ENCODE peak calls at places on chromosomes 4 and X, in four cellular contexts. U is CD8-positive, alpha-beta T cell; B is heart left ventricle; M is fibroblast of lung. D is an unnamed sample.

GRCh38 chr4:152415980-152416379 is 119.9 kb downstream of the FBXW7 start:
- DNase-seq in M (peak; percentile 18), U (no peak), B (no peak), D (peak; percentile 17)

GRCh38 chr4:71692963-71693362 is 90.9 kb downstream of the GC start:
- DNase-seq in B (no peak), U (no peak), M (no peak), D (no peak)

GRCh38 chr4:139028191-139028661 is 12.6 kb downstream of the NOCT start:
- DNase-seq in M (peak; percentile 28), B (peak; percentile 93), U (no peak), D (no peak)

GRCh38 chr4:158314756-158315487 is 104.6 kb downstream of the TMEM144 start:
- DNase-seq in B (no peak), U (no peak), M (peak; percentile 99), D (peak; percentile 51)

GRCh38 chrX:140765043-140765784 is 55.7 kb downstream of the LINC00632 start:
- DNase-seq in B (no peak), M (peak; percentile 61), U (no peak), D (no peak)

GRCh38 chr4:146210890-146211289 is 3.4 kb upstream of the REELD1 start:
- DNase-seq in B (no peak), U (no peak), M (no peak), D (no peak)

GRCh38 chrX:9471571-9471985 is 6.7 kb downstream of the TBL1X start:
- DNase-seq in M (no peak), B (no peak), U (no peak), D (no peak)

GRCh38 chrX:49704692-49705404 is 9.1 kb upstream of the PAGE1 start:
- DNase-seq in U (no peak), M (no peak), B (no peak), D (no peak)

GRCh38 chrX:21974011-21974385 is 33.5 kb downstream of the SMS start:
- DNase-seq in U (no peak), M (no peak), B (no peak), D (peak; percentile 1)

GRCh38 chr4:4677825-4678522 is 136.1 kb upstream of the STX18 start:
- DNase-seq in M (peak; percentile 62), U (no peak), B (no peak), D (no peak)

GRCh38 chr4:89299153-89299789 is 8.3 kb downstream of the GPRIN3 start:
- DNase-seq in B (no peak), M (no peak), U (no peak), D (no peak)

GRCh38 chrX:31932769-31933168 is 860.9 kb upstream of the FTHL17 start:
- DNase-seq in U (no peak), M (no peak), B (no peak), D (no peak)

GRCh38 chrX:108582151-108582550 is 142.5 kb downstream of the COL4A5 start:
- DNase-seq in M (no peak), U (no peak), B (no peak), D (no peak)

GRCh38 chr4:75015627-75016026 is 82.7 kb downstream of the PARM1 start:
- DNase-seq in U (no peak), M (no peak), B (peak; percentile 61), D (no peak)

GRCh38 chr4:97496298-97496873 is 646.9 kb downstream of the STPG2 start:
- DNase-seq in M (no peak), B (no peak), U (no peak), D (peak; percentile 7)

GRCh38 chr4:129092636-129093172 is 635 bp downstream of the SCLT1 start:
- DNase-seq in M (peak; percentile 39), U (no peak), B (no peak), D (no peak)

GRCh38 chr4:110155632-110156031 is 42.8 kb downstream of the ELOVL6 start:
- DNase-seq in B (no peak), M (no peak), U (no peak), D (no peak)

GRCh38 chr4:110157580-110157979 is 40.8 kb downstream of the ELOVL6 start:
- DNase-seq in B (no peak), U (no peak), M (no peak), D (no peak)

GRCh38 chr4:110160616-110161015 is 37.8 kb downstream of the ELOVL6 start:
- DNase-seq in U (no peak), B (no peak), M (no peak), D (no peak)

GRCh38 chr4:110156442-110156841 is 42.0 kb downstream of the ELOVL6 start:
- DNase-seq in M (no peak), B (no peak), U (no peak), D (no peak)

DNA sequence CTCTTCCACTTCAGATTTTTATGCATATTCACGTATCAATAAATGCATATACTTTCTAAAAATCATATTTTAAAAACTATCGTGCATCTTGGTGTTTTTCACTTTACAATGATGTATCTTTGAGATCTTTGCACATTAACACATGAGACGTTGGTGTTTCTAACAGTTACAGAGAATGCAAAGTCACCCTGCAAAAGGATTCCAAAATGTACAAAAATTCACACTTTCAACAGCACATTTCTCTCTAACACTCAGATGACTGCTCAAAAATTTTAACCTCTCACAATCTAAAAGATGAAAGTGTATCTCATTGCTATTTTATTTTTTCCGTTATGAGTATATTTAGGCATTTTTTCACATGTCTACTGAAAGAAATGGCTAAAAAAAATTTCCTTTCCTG is 38.9 kb downstream of the ELOVL6 start:
- DNase-seq in U (no peak), B (no peak), M (no peak), D (no peak)
- H3K27ac ChIP-seq in U (no peak overlapping the region), B (no peak overlapping the region), M (no peak overlapping the region), D (no peak overlapping the region)

DNA sequence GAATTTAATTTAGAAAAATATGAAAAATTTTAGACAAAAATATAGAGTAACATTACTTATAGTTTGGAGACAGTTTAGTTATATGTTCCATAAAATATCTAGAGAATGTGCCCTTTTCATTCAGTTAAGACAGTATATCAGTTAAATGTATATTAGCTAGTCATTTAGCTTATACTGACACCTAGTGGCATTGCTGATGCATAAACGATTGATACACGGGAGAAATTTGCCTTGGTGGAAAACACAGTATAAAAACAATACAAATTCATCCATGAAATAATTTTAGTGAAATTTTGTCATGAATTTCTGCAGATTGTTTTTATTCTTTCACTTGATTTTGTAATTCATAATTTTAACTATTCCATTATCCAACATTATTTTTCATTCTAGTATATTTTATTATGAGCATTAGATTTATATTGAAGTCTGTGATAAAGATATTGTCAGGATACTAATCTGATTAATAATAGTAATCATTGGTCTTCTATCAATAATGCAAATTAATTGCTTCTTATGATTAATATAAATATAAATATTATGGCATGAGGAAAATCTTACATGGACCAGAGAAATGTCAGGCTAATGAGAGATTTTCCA is 219.0 kb downstream of the TLL1 start:
- DNase-seq in U (no peak), M (peak; percentile 60), B (no peak), D (peak; percentile 27)
- TF ChIP-seq CTCF in U (peak; percentile 46), M (peak; percentile 58), B (peak; percentile 70), D (peak; percentile 88)

DNA sequence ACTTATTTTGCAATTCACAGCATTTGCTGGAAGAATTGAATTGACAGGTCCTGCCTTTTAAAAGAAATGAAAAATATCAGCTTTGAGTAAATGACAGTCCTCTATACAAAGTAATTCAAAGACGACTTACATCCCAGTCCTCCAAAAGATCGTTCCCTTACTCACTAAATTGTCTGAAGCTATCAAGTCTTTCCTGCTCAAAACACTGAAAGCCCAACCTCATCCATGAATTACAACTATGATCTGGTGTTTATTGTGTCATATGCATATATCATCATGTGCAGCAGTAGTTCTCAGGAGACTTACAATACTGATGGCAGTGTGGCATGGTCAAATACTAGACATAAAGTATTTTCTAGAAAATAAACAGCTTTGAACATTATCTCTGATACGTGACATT is 97.8 kb downstream of the PDGFC start:
- DNase-seq in U (no peak), M (no peak), B (no peak), D (no peak)
- H3K27ac ChIP-seq in U (no peak overlapping the region), M (no peak overlapping the region), B (no peak overlapping the region), D (no peak overlapping the region)

GRCh38 chr4:151239608-151240007 is 37.4 kb upstream of the PRSS48 start:
- DNase-seq in B (no peak), M (no peak), U (no peak), D (no peak)

GRCh38 chr4:151233600-151233999 is 43.4 kb upstream of the PRSS48 start:
- DNase-seq in B (no peak), U (no peak), M (no peak), D (no peak)

GRCh38 chr4:151242305-151242704 is 34.7 kb upstream of the PRSS48 start:
- DNase-seq in M (no peak), U (no peak), B (no peak), D (no peak)

GRCh38 chr4:151236036-151236435 is 40.9 kb upstream of the PRSS48 start:
- DNase-seq in U (no peak), M (no peak), B (no peak), D (no peak)

GRCh38 chr4:151238477-151238876 is 38.5 kb upstream of the PRSS48 start:
- DNase-seq in B (no peak), M (peak; percentile 54), U (no peak), D (no peak)
- TF ChIP-seq CTCF in B (no peak), M (peak; percentile 16), U (no peak), D (no peak)

GRCh38 chr4:118969359-118969758 is 80.7 kb downstream of the SYNPO2 start:
- DNase-seq in B (peak; percentile 59), U (no peak), M (peak; percentile 88), D (peak; percentile 49)

GRCh38 chr4:118968813-118969212 is 80.2 kb downstream of the SYNPO2 start:
- DNase-seq in U (no peak), M (peak; percentile 3), B (no peak), D (no peak)

GRCh38 chr4:118964891-118965411 is 76.3 kb downstream of the SYNPO2 start:
- DNase-seq in B (no peak), M (peak; percentile 80), U (no peak), D (no peak)

GRCh38 chr4:118968006-118968405 is 79.4 kb downstream of the SYNPO2 start:
- DNase-seq in B (peak; percentile 56), M (peak; percentile 96), U (no peak), D (no peak)

DNA sequence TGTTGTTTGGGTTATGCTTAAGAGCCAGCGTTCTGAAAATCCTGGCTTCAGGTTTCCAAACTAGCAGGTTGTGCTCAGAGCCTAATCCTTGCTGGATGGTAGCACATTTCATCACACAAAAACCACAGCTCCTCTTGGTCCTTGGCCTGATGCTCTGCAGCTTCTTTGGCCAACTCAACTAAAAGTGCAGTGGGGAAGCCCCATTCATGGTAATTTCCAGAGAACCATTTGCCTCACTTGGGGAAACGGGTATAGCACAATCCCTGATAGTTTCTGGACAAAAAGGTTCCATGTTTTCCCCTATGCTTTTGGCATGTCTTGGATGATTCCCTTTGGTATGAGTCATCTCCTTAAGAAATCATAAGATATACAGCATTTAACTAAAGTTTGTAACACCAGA is 78.7 kb downstream of the SYNPO2 start:
- DNase-seq in M (peak; percentile 80), B (no peak), U (no peak), D (no peak)
- H3K27ac ChIP-seq in M (peak overlapping the region; percentile 53), B (peak overlapping the region; percentile 86), U (no peak overlapping the region), D (no peak overlapping the region)